ENCODE peak calls at places on chromosomes 6 and 20, in nine cellular contexts. N is GF-D8; T is activated T-cell treated with anti-CD3 and anti-CD28 coated beads, Interleukin-2, amount 50 U/mL, for 72 hours; X is fibroblast of mammary gland; U is AG08395; J is right lobe of liver; Q is GM13976; G is putamen; P is colonic mucosa. A is an unnamed sample.
A peak's percentile ranks its signal among the peaks of the same experiment; 100 is the strongest.

GRCh38 chr20:1663917-1664316 is 6.3 kb upstream of the SIRPG start:
- DNase-seq in N (no peak), T (no peak), X (peak; percentile 38), U (peak; percentile 6), J (no peak), Q (no peak), G (no peak), P (no peak), A (no peak)

GRCh38 chr6:170393807-170394399 is 87.3 kb downstream of the FAM120B start:
- DNase-seq in N (no peak), T (peak; percentile 82), X (no peak), U (no peak), J (no peak), Q (no peak), G (no peak), P (no peak), A (no peak)

GRCh38 chr20:56995635-56996075 is 270.8 kb downstream of the BMP7 start:
- DNase-seq in N (no peak), T (peak; percentile 3), X (peak; percentile 2), U (no peak), J (no peak), Q (peak; percentile 60), G (no peak), P (no peak), A (no peak)

GRCh38 chr6:1597121-1597744 is 12.5 kb upstream of the FOXC1 start:
- DNase-seq in N (no peak), T (no peak), X (no peak), U (no peak), J (no peak), Q (peak; percentile 6), G (no peak), P (no peak), A (no peak)

GRCh38 chr6:113050979-113051378 is 703.8 kb downstream of the RFPL4B start:
- DNase-seq in N (no peak), T (no peak), X (no peak), U (no peak), J (no peak), Q (no peak), G (no peak), P (no peak), A (no peak)

GRCh38 chr20:25320035-25320800 is 70.4 kb downstream of the ABHD12 start:
- DNase-seq in N (no peak), T (no peak), X (no peak), U (no peak), J (peak; percentile 21), Q (no peak), G (no peak), P (peak; percentile 15), A (peak; percentile 49)

GRCh38 chr6:814378-815347 is 121.7 kb upstream of the EXOC2 start:
- DNase-seq in N (no peak), T (no peak), X (no peak), U (no peak), J (no peak), Q (no peak), G (no peak), P (no peak), A (no peak)

GRCh38 chr6:42017021-42017643 is 33.2 kb upstream of the TAF8 start:
- DNase-seq in N (peak; percentile 50), T (peak; percentile 51), X (peak; percentile 89), U (peak; percentile 92), J (no peak), Q (no peak), G (no peak), P (no peak), A (no peak)

GRCh38 chr6:138287144-138287955 is 69.1 kb upstream of the PBOV1 start:
- DNase-seq in N (no peak), T (peak; percentile 56), X (peak; percentile 12), U (no peak), J (peak; percentile 66), Q (peak; percentile 74), G (no peak), P (peak; percentile 74), A (no peak)

GRCh38 chr6:125421853-125422252 is 120.1 kb upstream of the HDDC2 start:
- DNase-seq in N (no peak), T (no peak), X (peak; percentile 7), U (no peak), J (no peak), Q (no peak), G (no peak), P (no peak), A (no peak)

GRCh38 chr6:30259140-30260035 is 46.2 kb upstream of the TRIM26 start:
- DNase-seq in N (no peak), T (peak; percentile 75), X (peak; percentile 73), U (peak; percentile 95), J (peak; percentile 54), Q (peak; percentile 90), G (peak; percentile 79), P (peak; percentile 83), A (no peak)

GRCh38 chr6:81362246-81362645 is 390.2 kb downstream of the TENT5A start:
- DNase-seq in N (no peak), T (no peak), X (peak; percentile 75), U (no peak), J (no peak), Q (no peak), G (no peak), P (no peak), A (no peak)

GRCh38 chr6:79574636-79575035 is 37.4 kb upstream of the LCA5 start:
- DNase-seq in N (no peak), T (no peak), X (peak; percentile 68), U (peak; percentile 18), J (no peak), Q (no peak), G (no peak), P (no peak), A (no peak)

GRCh38 chr6:24631671-24632070 is 14.3 kb downstream of the KIAA0319 start:
- DNase-seq in N (no peak), T (no peak), X (no peak), U (no peak), J (no peak), Q (no peak), G (no peak), P (no peak), A (no peak)

GRCh38 chr20:58194176-58194796 is 34.2 kb downstream of the ANKRD60 start:
- DNase-seq in N (no peak), T (no peak), X (peak; percentile 35), U (no peak), J (no peak), Q (no peak), G (no peak), P (no peak), A (no peak)